ENCODE peak calls at places on chromosomes 13 and 19, in nine cellular contexts. K is HFF-Myc; W is fibroblast of lung; Y is NCI-H1930; J is cardiac muscle cell; M is fibroblast of pulmonary artery; Q is NAMALWA; A is effector CD4-positive, alpha-beta T cell; O is GM23338. R is an unnamed sample.

GRCh38 chr13:99972190-99972731 is 694 bp upstream of the ZIC5 start:
- DNase-seq in A (no peak), Q (no peak), K (no peak), J (peak), O (peak), Y (no peak), M (no peak), W (no peak), R (no peak)

GRCh38 chr13:25371158-25371557 is 616 bp upstream of the ATP8A2 start:
- DNase-seq in K (no peak), O (no peak), Q (no peak), M (no peak), J (no peak), W (no peak), Y (no peak), A (no peak), R (no peak)

GRCh38 chr19:35206855-35207254 is 21.7 kb downstream of the FAM187B start:
- DNase-seq in Q (no peak), W (no peak), M (no peak), Y (no peak), K (no peak), J (no peak), O (no peak), A (no peak), R (no peak)

GRCh38 chr13:40383132-40383531 is 283.3 kb downstream of the FOXO1 start:
- DNase-seq in W (no peak), Y (no peak), J (no peak), O (no peak), K (no peak), Q (no peak), A (no peak), M (no peak), R (peak)

GRCh38 chr13:88925954-88926353 is 1254.8 kb downstream of the SLITRK5 start:
- DNase-seq in J (no peak), Q (no peak), M (no peak), O (no peak), Y (no peak), W (no peak), A (no peak), K (no peak), R (no peak)

GRCh38 chr19:18438331-18439024 is 545 bp upstream of the ISYNA1 start:
- DNase-seq in J (peak), W (no peak), K (no peak), M (peak), Q (no peak), Y (no peak), A (no peak), O (peak), R (no peak)

GRCh38 chr13:94063096-94063495 is 416.4 kb downstream of the DCT start:
- DNase-seq in M (peak), Y (no peak), J (no peak), Q (no peak), A (no peak), W (peak), O (no peak), K (peak), R (no peak)

GRCh38 chr13:85864963-85865530 is 65.8 kb upstream of the SLITRK6 start:
- DNase-seq in W (peak), K (no peak), M (peak), Y (no peak), Q (peak), J (peak), A (no peak), O (peak), R (peak)

GRCh38 chr19:16404396-16404795 is 67.4 kb downstream of the EPS15L1 start:
- DNase-seq in M (no peak), W (no peak), A (no peak), Q (no peak), Y (no peak), J (no peak), K (no peak), O (no peak), R (no peak)

GRCh38 chr19:3289971-3290569 is 65.6 kb downstream of the CELF5 start:
- DNase-seq in Y (no peak), K (no peak), J (no peak), M (no peak), W (no peak), A (no peak), O (no peak), Q (no peak), R (no peak)

GRCh38 chr13:74270018-74270417 is 135.8 kb upstream of the KLF12 start:
- DNase-seq in Q (no peak), J (no peak), O (no peak), M (no peak), W (no peak), A (no peak), K (no peak), Y (no peak), R (no peak)

GRCh38 chr19:16660763-16661479 is at the start of gene TMEM38A:
- DNase-seq in A (peak), Q (peak), Y (peak), K (no peak), W (no peak), J (peak), O (peak), M (no peak), R (no peak)

GRCh38 chr19:18415177-18415867 is 3.9 kb upstream of the SSBP4 start:
- DNase-seq in W (peak), K (peak), Y (no peak), O (no peak), A (no peak), Q (no peak), M (peak), J (no peak), R (no peak)

GRCh38 chr13:26133851-26134250 is 82.0 kb upstream of the SHISA2 start:
- DNase-seq in K (no peak), W (no peak), Q (peak), J (no peak), Y (no peak), O (peak), M (peak), A (no peak), R (no peak)

GRCh38 chr13:62598708-62599107 is 1183.1 kb upstream of the PCDH20 start:
- DNase-seq in O (peak), Q (no peak), K (no peak), Y (no peak), J (peak), M (no peak), W (no peak), A (no peak), R (peak)

GRCh38 chr19:3412066-3412465 is 45.7 kb downstream of the NFIC start:
- DNase-seq in Y (no peak), Q (no peak), J (no peak), A (no peak), M (no peak), O (no peak), W (no peak), K (no peak), R (no peak)

GRCh38 chr19:46303702-46304397 is 7.0 kb downstream of the HIF3A start:
- DNase-seq in W (no peak), O (peak), M (peak), A (no peak), Q (peak), J (peak), Y (peak), K (no peak), R (no peak)

GRCh38 chr19:31334849-31335624 is 14.2 kb downstream of the TSHZ3 start:
- DNase-seq in O (no peak), K (no peak), J (no peak), M (peak), Q (no peak), A (no peak), Y (no peak), W (peak), R (no peak)

GRCh38 chr19:30065680-30066606 is 123.9 kb downstream of the URI1 start:
- DNase-seq in Y (no peak), Q (no peak), J (no peak), A (no peak), K (no peak), O (no peak), M (no peak), W (no peak), R (no peak)